ENCODE peak calls at places on chromosomes 1 and 21, in seven cellular contexts. One of them, this sample, is unnamed. For H3K4me1, the result is how much of the 10 kb centered on the place peaks cover.

GRCh38 chr1:106861110-106861509 is 195.4 kb upstream of the PRMT6 start:
- DNase-seq in cardiac muscle cell: no peak
- DNase-seq in psoas muscle: no peak
- DNase-seq in upper lobe of right lung: no peak
- DNase-seq in stomach: no peak
- DNase-seq in pancreas: no peak
- DNase-seq in left ventricle myocardium inferior: no peak
- DNase-seq in this sample: no peak

GRCh38 chr1:164660415-164661174 is 101.6 kb downstream of the PBX1 start:
- DNase-seq in cardiac muscle cell: peak
- DNase-seq in psoas muscle: no peak
- DNase-seq in upper lobe of right lung: no peak
- DNase-seq in stomach: no peak
- DNase-seq in pancreas: peak
- DNase-seq in left ventricle myocardium inferior: no peak
- DNase-seq in this sample: no peak

GRCh38 chr1:15139654-15140350 is 13.7 kb upstream of the TMEM51 start:
- DNase-seq in cardiac muscle cell: no peak
- DNase-seq in psoas muscle: no peak
- DNase-seq in upper lobe of right lung: no peak
- DNase-seq in stomach: peak
- DNase-seq in pancreas: peak
- DNase-seq in left ventricle myocardium inferior: peak
- DNase-seq in this sample: peak

GRCh38 chr1:87279201-87279860 is 49.3 kb upstream of the LMO4 start:
- DNase-seq in cardiac muscle cell: peak
- DNase-seq in psoas muscle: peak
- DNase-seq in upper lobe of right lung: no peak
- DNase-seq in stomach: no peak
- DNase-seq in pancreas: no peak
- DNase-seq in left ventricle myocardium inferior: peak
- DNase-seq in this sample: no peak

GRCh38 chr21:41931041-41931451 is 22.8 kb downstream of the C2CD2 start:
- DNase-seq in cardiac muscle cell: peak
- DNase-seq in psoas muscle: no peak
- DNase-seq in upper lobe of right lung: no peak
- DNase-seq in stomach: no peak
- DNase-seq in pancreas: no peak
- DNase-seq in left ventricle myocardium inferior: no peak
- DNase-seq in this sample: no peak

GRCh38 chr1:183023146-183023600 is at the start of gene LAMC1:
- DNase-seq in cardiac muscle cell: peak
- DNase-seq in psoas muscle: peak
- DNase-seq in upper lobe of right lung: peak
- DNase-seq in stomach: peak
- DNase-seq in pancreas: peak
- DNase-seq in left ventricle myocardium inferior: peak
- DNase-seq in this sample: peak

GRCh38 chr1:195714248-195714647 is 894.0 kb downstream of the KCNT2 start:
- DNase-seq in cardiac muscle cell: peak
- DNase-seq in psoas muscle: no peak
- DNase-seq in upper lobe of right lung: no peak
- DNase-seq in stomach: no peak
- DNase-seq in pancreas: no peak
- DNase-seq in left ventricle myocardium inferior: no peak
- DNase-seq in this sample: no peak

GRCh38 chr1:69824932-69825331 is 257.2 kb downstream of the LRRC7 start:
- DNase-seq in cardiac muscle cell: peak
- DNase-seq in psoas muscle: peak
- DNase-seq in upper lobe of right lung: no peak
- DNase-seq in stomach: no peak
- DNase-seq in pancreas: no peak
- DNase-seq in left ventricle myocardium inferior: peak
- DNase-seq in this sample: peak

GRCh38 chr1:32769524-32770220 is 47.5 kb downstream of the YARS1 start:
- DNase-seq in cardiac muscle cell: peak
- DNase-seq in psoas muscle: no peak
- DNase-seq in upper lobe of right lung: peak
- DNase-seq in stomach: no peak
- DNase-seq in pancreas: no peak
- DNase-seq in left ventricle myocardium inferior: no peak
- DNase-seq in this sample: no peak

GRCh38 chr1:92797961-92798360 is 13.1 kb upstream of the EVI5 start:
- DNase-seq in cardiac muscle cell: peak
- DNase-seq in psoas muscle: no peak
- DNase-seq in upper lobe of right lung: no peak
- DNase-seq in stomach: no peak
- DNase-seq in pancreas: no peak
- DNase-seq in left ventricle myocardium inferior: no peak
- DNase-seq in this sample: no peak

GRCh38 chr1:206685256-206685748 is 597 bp downstream of the MAPKAPK2 start:
- DNase-seq in cardiac muscle cell: no peak
- DNase-seq in psoas muscle: peak
- DNase-seq in upper lobe of right lung: peak
- DNase-seq in stomach: no peak
- DNase-seq in pancreas: no peak
- DNase-seq in left ventricle myocardium inferior: no peak
- DNase-seq in this sample: no peak

GRCh38 chr1:198174297-198174696 is 17.5 kb downstream of the NEK7 start:
- DNase-seq in cardiac muscle cell: no peak
- DNase-seq in psoas muscle: no peak
- DNase-seq in upper lobe of right lung: no peak
- DNase-seq in stomach: no peak
- DNase-seq in pancreas: no peak
- DNase-seq in left ventricle myocardium inferior: no peak
- DNase-seq in this sample: no peak

GRCh38 chr1:206672844-206673758 is 11.6 kb upstream of the MAPKAPK2 start:
- DNase-seq in cardiac muscle cell: peak
- DNase-seq in psoas muscle: no peak
- DNase-seq in upper lobe of right lung: no peak
- DNase-seq in stomach: no peak
- DNase-seq in pancreas: no peak
- DNase-seq in left ventricle myocardium inferior: no peak
- DNase-seq in this sample: no peak

GRCh38 chr1:181347495-181348390 is 135.6 kb upstream of the CACNA1E start:
- DNase-seq in cardiac muscle cell: no peak
- DNase-seq in psoas muscle: no peak
- DNase-seq in upper lobe of right lung: no peak
- DNase-seq in stomach: no peak
- DNase-seq in pancreas: no peak
- DNase-seq in left ventricle myocardium inferior: no peak
- DNase-seq in this sample: no peak

GRCh38 chr1:55040083-55040952 is 970 bp downstream of the PCSK9 start:
- DNase-seq in cardiac muscle cell: no peak
- DNase-seq in psoas muscle: no peak
- DNase-seq in upper lobe of right lung: no peak
- DNase-seq in stomach: no peak
- DNase-seq in pancreas: peak
- DNase-seq in left ventricle myocardium inferior: no peak
- DNase-seq in this sample: no peak

GRCh38 chr1:182169203-182169602 is 107.7 kb upstream of the ZNF648 start:
- DNase-seq in cardiac muscle cell: no peak
- DNase-seq in psoas muscle: no peak
- DNase-seq in upper lobe of right lung: peak
- DNase-seq in stomach: no peak
- DNase-seq in pancreas: no peak
- DNase-seq in left ventricle myocardium inferior: no peak
- DNase-seq in this sample: no peak

GRCh38 chr1:53625766-53626520 is 113.0 kb downstream of the GLIS1 start:
- DNase-seq in cardiac muscle cell: no peak
- DNase-seq in psoas muscle: no peak
- DNase-seq in upper lobe of right lung: no peak
- DNase-seq in stomach: no peak
- DNase-seq in pancreas: no peak
- DNase-seq in left ventricle myocardium inferior: no peak
- DNase-seq in this sample: no peak

GRCh38 chr1:158112994-158113758 is 67.5 kb upstream of the CD1D start:
- DNase-seq in cardiac muscle cell: peak
- DNase-seq in psoas muscle: no peak
- DNase-seq in upper lobe of right lung: no peak
- DNase-seq in stomach: no peak
- DNase-seq in pancreas: no peak
- DNase-seq in left ventricle myocardium inferior: peak
- DNase-seq in this sample: no peak

GRCh38 chr1:163166886-163167555 is 35.7 kb downstream of the RGS5 start:
- DNase-seq in cardiac muscle cell: no peak
- DNase-seq in psoas muscle: no peak
- DNase-seq in upper lobe of right lung: no peak
- DNase-seq in stomach: no peak
- DNase-seq in pancreas: no peak
- DNase-seq in left ventricle myocardium inferior: no peak
- DNase-seq in this sample: no peak

GRCh38 chr1:202807926-202808757 is at the start of gene KDM5B:
- DNase-seq in cardiac muscle cell: peak
- DNase-seq in psoas muscle: peak
- DNase-seq in upper lobe of right lung: peak
- DNase-seq in stomach: peak
- DNase-seq in pancreas: peak
- DNase-seq in left ventricle myocardium inferior: peak
- DNase-seq in this sample: peak

GRCh38 chr1:226629210-226629895 is 80.8 kb downstream of the STUM start:
- DNase-seq in cardiac muscle cell: no peak
- DNase-seq in psoas muscle: peak
- DNase-seq in upper lobe of right lung: peak
- DNase-seq in stomach: no peak
- DNase-seq in pancreas: no peak
- DNase-seq in left ventricle myocardium inferior: no peak
- DNase-seq in this sample: no peak

GRCh38 chr1:67564193-67564592 is 120.8 kb upstream of the GADD45A start:
- DNase-seq in cardiac muscle cell: no peak
- DNase-seq in psoas muscle: peak
- DNase-seq in upper lobe of right lung: no peak
- DNase-seq in stomach: no peak
- DNase-seq in pancreas: no peak
- DNase-seq in left ventricle myocardium inferior: no peak
- DNase-seq in this sample: no peak

GRCh38 chr1:170993717-170994116 is 58.4 kb downstream of the MROH9 start:
- DNase-seq in cardiac muscle cell: no peak
- DNase-seq in psoas muscle: no peak
- DNase-seq in upper lobe of right lung: no peak
- DNase-seq in stomach: no peak
- DNase-seq in pancreas: no peak
- DNase-seq in left ventricle myocardium inferior: no peak
- DNase-seq in this sample: no peak

GRCh38 chr21:16419188-16419874 is 689.5 kb downstream of the USP25 start:
- DNase-seq in cardiac muscle cell: peak
- DNase-seq in psoas muscle: peak
- DNase-seq in upper lobe of right lung: peak
- DNase-seq in stomach: peak
- DNase-seq in pancreas: peak
- DNase-seq in left ventricle myocardium inferior: peak
- DNase-seq in this sample: peak

DNA sequence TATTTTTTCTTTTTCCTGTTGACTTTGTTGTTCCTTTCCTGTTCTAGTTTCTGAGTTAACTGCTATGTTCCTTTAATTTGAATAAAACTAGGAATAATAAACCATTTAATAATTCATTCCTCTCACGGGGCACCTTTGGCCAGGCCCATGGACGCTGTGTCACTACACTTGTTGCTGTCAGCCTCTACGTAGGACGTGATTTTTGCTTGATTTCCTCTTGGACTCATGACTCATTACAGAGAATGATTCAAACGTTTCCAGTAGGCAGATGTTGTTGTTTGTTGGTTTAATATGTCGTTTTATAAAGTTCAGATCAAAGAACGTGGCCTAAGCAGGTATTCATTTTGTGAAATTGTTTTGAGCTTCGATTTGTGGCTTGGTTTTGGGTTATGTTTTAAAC is 9.1 kb upstream of the SLC19A1 start:
- DNase-seq in cardiac muscle cell: peak
- DNase-seq in psoas muscle: peak
- DNase-seq in upper lobe of right lung: peak
- DNase-seq in stomach: no peak
- DNase-seq in pancreas: peak
- DNase-seq in left ventricle myocardium inferior: peak
- DNase-seq in this sample: no peak
- H3K27ac ChIP-seq in cardiac muscle cell: no peak
- H3K27ac ChIP-seq in psoas muscle: no peak
- H3K27ac ChIP-seq in upper lobe of right lung: peak
- H3K27ac ChIP-seq in stomach: peak
- H3K27ac ChIP-seq in pancreas: no peak
- H3K27ac ChIP-seq in left ventricle myocardium inferior: no peak
- H3K27ac ChIP-seq in this sample: peak

DNA sequence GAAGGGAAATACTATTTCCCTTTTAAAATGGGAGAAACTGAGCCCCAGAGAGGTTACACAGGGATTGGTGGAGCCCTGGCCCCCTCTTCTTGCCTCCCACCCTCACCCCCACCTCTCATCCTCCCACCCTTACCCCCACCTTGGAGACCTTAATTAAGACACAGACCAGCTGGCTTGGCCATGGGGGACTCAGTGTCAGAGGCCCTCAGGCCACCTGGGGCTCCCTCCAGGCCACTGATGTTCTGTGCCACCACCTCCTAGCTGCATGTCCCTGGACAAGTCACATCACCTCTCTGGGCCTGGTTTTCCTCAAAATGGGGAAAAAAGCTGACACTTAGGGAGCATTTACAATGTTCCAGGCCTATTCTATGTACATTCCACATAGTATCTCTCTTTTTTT is 51.5 kb downstream of the SDC3 start:
- DNase-seq in cardiac muscle cell: no peak
- DNase-seq in psoas muscle: no peak
- DNase-seq in upper lobe of right lung: no peak
- DNase-seq in stomach: no peak
- DNase-seq in pancreas: no peak
- DNase-seq in left ventricle myocardium inferior: no peak
- DNase-seq in this sample: no peak
- H3K4me1 ChIP-seq in cardiac muscle cell: under half
- H3K4me1 ChIP-seq in psoas muscle: under half
- H3K4me1 ChIP-seq in upper lobe of right lung: under half
- H3K4me1 ChIP-seq in stomach: under half
- H3K4me1 ChIP-seq in pancreas: under half
- H3K4me1 ChIP-seq in left ventricle myocardium inferior: under half
- H3K4me1 ChIP-seq in this sample: under half

GRCh38 chr1:22341791-22342605 is 109.7 kb upstream of the ZBTB40 start:
- DNase-seq in cardiac muscle cell: peak
- DNase-seq in psoas muscle: peak
- DNase-seq in upper lobe of right lung: no peak
- DNase-seq in stomach: no peak
- DNase-seq in pancreas: no peak
- DNase-seq in left ventricle myocardium inferior: no peak
- DNase-seq in this sample: no peak
- H3K27ac ChIP-seq in cardiac muscle cell: no peak
- H3K27ac ChIP-seq in psoas muscle: no peak
- H3K27ac ChIP-seq in upper lobe of right lung: no peak
- H3K27ac ChIP-seq in stomach: no peak
- H3K27ac ChIP-seq in pancreas: no peak
- H3K27ac ChIP-seq in left ventricle myocardium inferior: no peak
- H3K27ac ChIP-seq in this sample: no peak

DNA sequence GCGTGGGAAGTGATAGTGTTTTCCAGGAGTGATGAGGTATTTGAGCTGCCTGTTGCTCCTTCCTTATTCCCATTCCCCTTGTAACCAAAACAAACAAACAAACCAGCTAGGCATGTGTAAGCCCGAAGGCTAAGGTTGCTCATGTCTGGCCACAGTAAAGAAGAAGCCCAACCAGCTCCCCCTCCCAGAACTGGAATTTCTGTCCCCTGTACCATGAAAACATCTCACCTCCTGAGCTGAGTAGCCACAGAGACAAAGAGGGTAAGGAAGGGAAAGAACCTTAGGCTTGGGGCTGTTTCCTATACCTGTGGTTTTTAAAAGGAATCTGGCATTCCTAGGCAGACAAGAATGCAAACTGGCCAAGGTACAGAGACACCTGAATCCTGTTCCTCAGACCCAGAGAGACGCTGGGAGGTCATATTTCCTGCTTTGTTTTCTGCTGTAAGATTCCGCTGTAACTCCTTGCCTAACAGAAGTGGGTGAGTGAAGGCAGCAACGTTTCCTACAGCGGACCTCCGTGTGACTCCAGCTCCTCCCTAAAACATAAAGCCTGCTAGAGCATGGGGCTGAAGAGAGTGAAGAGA is 41.7 kb upstream of the RAB4A start:
- DNase-seq in cardiac muscle cell: peak
- DNase-seq in psoas muscle: no peak
- DNase-seq in upper lobe of right lung: no peak
- DNase-seq in stomach: no peak
- DNase-seq in pancreas: no peak
- DNase-seq in left ventricle myocardium inferior: no peak
- DNase-seq in this sample: no peak
- H3K4me1 ChIP-seq in cardiac muscle cell: under half
- H3K4me1 ChIP-seq in psoas muscle: under half
- H3K4me1 ChIP-seq in upper lobe of right lung: under half
- H3K4me1 ChIP-seq in stomach: under half
- H3K4me1 ChIP-seq in pancreas: under half
- H3K4me1 ChIP-seq in left ventricle myocardium inferior: under half
- H3K4me1 ChIP-seq in this sample: under half